ENCODE peak calls at places on chromosomes 2 and 18, in five cellular contexts. Z is HFF-Myc, J is WERI-Rb-1, E is RWPE1, U is heart left ventricle. B is an unnamed sample.
A peak's percentile ranks its signal among the peaks of the same experiment; 100 is the strongest.

GRCh38 chr2:64204006-64204632 is 59.9 kb upstream of the PELI1 start:
- DNase-seq in Z (no peak), J (peak; percentile 59), E (no peak), U (peak; percentile 36), B (peak; percentile 78)

GRCh38 chr18:34339155-34339554 is 114.4 kb upstream of the NOL4 start:
- DNase-seq in Z (no peak), J (no peak), E (no peak), U (no peak), B (no peak)

GRCh38 chr2:109144721-109145120 is 15.7 kb downstream of the SH3RF3 start:
- DNase-seq in Z (no peak), J (no peak), E (no peak), U (no peak), B (no peak)

GRCh38 chr18:63730788-63731187 is 28.0 kb downstream of the SERPINB11 start:
- DNase-seq in Z (no peak), J (no peak), E (peak; percentile 32), U (no peak), B (peak; percentile 53)

GRCh38 chr2:231786917-231787292 is 660 bp downstream of the COPS7B start:
- DNase-seq in Z (no peak), J (no peak), E (no peak), U (no peak), B (no peak)

GRCh38 chr2:64141711-64142405 is 2.4 kb downstream of the PELI1 start:
- DNase-seq in Z (no peak), J (no peak), E (no peak), U (no peak), B (no peak)

GRCh38 chr2:17719562-17720371 is 33.8 kb downstream of the SMC6 start:
- DNase-seq in Z (no peak), J (no peak), E (peak; percentile 22), U (no peak), B (peak; percentile 39)

GRCh38 chr18:35682282-35682867 is 100.8 kb downstream of the GALNT1 start:
- DNase-seq in Z (no peak), J (no peak), E (no peak), U (no peak), B (no peak)

GRCh38 chr18:8984131-8984670 is 118.3 kb upstream of the NDUFV2 start:
- DNase-seq in Z (no peak), J (peak; percentile 20), E (no peak), U (no peak), B (peak; percentile 54)

GRCh38 chr2:12391097-12391496 is 325.6 kb upstream of the TRIB2 start:
- DNase-seq in Z (no peak), J (no peak), E (no peak), U (no peak), B (no peak)

GRCh38 chr18:79480171-79480981 is 84.6 kb downstream of the NFATC1 start:
- DNase-seq in Z (no peak), J (no peak), E (no peak), U (no peak), B (no peak)

GRCh38 chr18:57077786-57078552 is 68.9 kb upstream of the BOD1L2 start:
- DNase-seq in Z (no peak), J (no peak), E (no peak), U (no peak), B (no peak)

GRCh38 chr18:44719519-44720060 is 38.9 kb downstream of the SETBP1 start:
- DNase-seq in Z (no peak), J (no peak), E (no peak), U (no peak), B (no peak)

GRCh38 chr18:44727291-44727690 is 46.6 kb downstream of the SETBP1 start:
- DNase-seq in Z (no peak), J (no peak), E (no peak), U (no peak), B (no peak)

GRCh38 chr18:44723973-44724778 is 43.5 kb downstream of the SETBP1 start:
- DNase-seq in Z (no peak), J (no peak), E (no peak), U (no peak), B (no peak)

GRCh38 chr18:44725300-44726096 is 44.8 kb downstream of the SETBP1 start:
- DNase-seq in Z (no peak), J (no peak), E (peak; percentile 26), U (peak; percentile 38), B (peak; percentile 70)

GRCh38 chr18:44723366-44723765 is 42.7 kb downstream of the SETBP1 start:
- DNase-seq in Z (no peak), J (no peak), E (no peak), U (no peak), B (no peak)
- TF ChIP-seq CTCF in Z (no peak), J (no peak), E (no peak), U (no peak), B (no peak)

DNA sequence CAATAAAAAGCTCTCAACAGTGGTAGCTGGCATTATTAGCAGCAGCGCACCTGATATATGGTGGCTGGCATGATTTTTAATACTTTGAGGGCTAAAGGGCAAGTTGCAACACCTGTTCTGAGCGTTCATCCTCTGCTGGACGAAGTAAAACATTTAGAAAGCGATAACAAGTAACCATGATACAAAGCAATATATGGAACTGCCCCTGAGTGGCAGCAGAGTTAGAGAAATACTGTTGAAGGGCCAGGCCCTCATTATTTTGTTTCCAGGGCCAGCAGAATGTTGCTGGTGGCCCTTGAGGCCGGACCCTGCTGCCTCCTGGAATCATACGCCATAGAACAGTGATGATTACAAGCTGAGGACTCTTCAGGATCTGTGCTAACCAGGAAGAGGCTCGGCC is 47.8 kb downstream of the ARHGEF4 start:
- DNase-seq in Z (no peak), J (no peak), E (no peak), U (no peak), B (no peak)
- TF ChIP-seq CTCF in Z (no peak), J (no peak), E (no peak), U (no peak), B (no peak)

GRCh38 chr2:68281988-68282387 is 29.7 kb upstream of the PPP3R1 start:
- DNase-seq in Z (no peak), J (no peak), E (no peak), U (no peak), B (no peak)

GRCh38 chr2:68282814-68283812 is 30.8 kb upstream of the PPP3R1 start:
- DNase-seq in Z (no peak), J (peak; percentile 43), E (peak; percentile 53), U (no peak), B (peak; percentile 45)

GRCh38 chr2:68287580-68288441 is 31.9 kb downstream of the CNRIP1 start:
- DNase-seq in Z (no peak), J (no peak), E (no peak), U (no peak), B (peak; percentile 18)

GRCh38 chr2:68280846-68281245 is 28.5 kb upstream of the PPP3R1 start:
- DNase-seq in Z (no peak), J (no peak), E (no peak), U (no peak), B (no peak)

GRCh38 chr2:68284896-68285295 is 32.6 kb upstream of the PPP3R1 start:
- DNase-seq in Z (peak; percentile 45), J (no peak), E (peak; percentile 25), U (peak; percentile 29), B (peak; percentile 32)
- TF ChIP-seq CTCF in Z (no peak), J (no peak), E (no peak), U (no peak), B (no peak)

GRCh38 chr2:184599054-184599874 is 935 bp downstream of the ZNF804A start:
- DNase-seq in Z (no peak), J (no peak), E (no peak), U (no peak), B (no peak)
- TF ChIP-seq CTCF in Z (no peak), J (no peak), E (no peak), U (no peak), B (no peak)

GRCh38 chr2:9573840-9574239 is 18.2 kb upstream of the ADAM17 start:
- DNase-seq in Z (no peak), J (no peak), E (no peak), U (no peak), B (no peak)
- TF ChIP-seq CTCF in Z (no peak), J (peak; percentile 38), E (no peak), U (no peak), B (peak; percentile 6)

GRCh38 chr18:23619388-23619873 is 33.1 kb upstream of the NPC1 start:
- DNase-seq in Z (no peak), J (peak; percentile 19), E (no peak), U (peak; percentile 19), B (no peak)
- TF ChIP-seq CTCF in Z (no peak), J (peak; percentile 11), E (no peak), U (no peak), B (peak; percentile 4)

GRCh38 chr2:219247678-219248642 is 2.7 kb downstream of the STK16 start:
- DNase-seq in Z (no peak), J (no peak), E (no peak), U (no peak), B (no peak)
- TF ChIP-seq CTCF in Z (no peak), J (peak; percentile 26), E (no peak), U (no peak), B (no peak)

GRCh38 chr2:31888550-31888949 is 122.3 kb downstream of the MEMO1 start:
- DNase-seq in Z (no peak), J (no peak), E (no peak), U (no peak), B (peak; percentile 7)

GRCh38 chr2:31889044-31889443 is 121.8 kb downstream of the MEMO1 start:
- DNase-seq in Z (no peak), J (no peak), E (no peak), U (no peak), B (no peak)

DNA sequence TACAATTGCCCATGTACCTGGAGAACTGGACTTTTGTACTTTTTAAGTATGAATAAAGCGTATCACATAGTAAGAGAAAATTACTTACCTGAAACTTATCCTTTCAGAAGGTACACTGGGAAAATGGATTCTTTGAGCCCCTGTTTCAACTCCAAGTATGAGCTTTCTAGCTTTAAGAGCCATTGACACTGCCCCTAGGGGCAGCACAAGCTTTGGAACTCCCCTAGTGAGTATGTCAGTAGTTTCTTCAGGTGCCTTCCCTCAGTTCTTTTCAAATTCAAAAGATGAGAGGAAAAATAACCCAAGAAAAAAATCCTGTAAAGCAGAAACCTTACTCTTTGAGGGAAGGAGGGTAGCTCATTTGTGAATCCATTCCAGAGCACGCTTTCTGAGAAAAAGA is 124.1 kb downstream of the MEMO1 start:
- DNase-seq in Z (no peak), J (no peak), E (no peak), U (no peak), B (peak; percentile 25)
- TF ChIP-seq CTCF in Z (peak; percentile 44), J (peak; percentile 58), E (no peak), U (no peak), B (peak; percentile 27)

GRCh38 chr2:120205901-120206581 is 17.2 kb downstream of the TMEM185B start:
- DNase-seq in Z (no peak), J (peak; percentile 59), E (no peak), U (no peak), B (no peak)
- TF ChIP-seq CTCF in Z (peak; percentile 64), J (peak; percentile 95), E (peak; percentile 11), U (peak; percentile 27), B (peak; percentile 34)

GRCh38 chr2:30055548-30055947 is 91.3 kb upstream of the YPEL5 start:
- DNase-seq in Z (no peak), J (no peak), E (no peak), U (no peak), B (no peak)

DNA sequence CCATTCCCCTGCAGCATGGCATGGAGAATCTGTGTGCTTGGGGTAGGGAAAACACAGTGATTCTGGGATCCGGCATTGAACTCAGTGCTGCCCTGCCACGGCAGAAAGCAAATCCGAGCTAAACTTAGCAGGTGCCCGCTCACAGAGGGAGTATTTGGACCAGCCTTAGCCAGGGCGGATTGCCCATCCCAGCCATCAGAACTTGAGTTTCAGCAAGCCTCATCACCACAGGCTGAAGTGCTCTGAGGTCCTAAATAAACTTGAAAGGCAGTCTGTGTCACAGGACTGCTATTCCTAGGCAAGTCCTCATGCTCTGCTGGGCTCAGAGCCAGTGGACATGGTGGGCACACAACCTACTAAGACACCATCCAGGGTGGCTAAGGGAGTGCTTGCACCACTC is 86.2 kb upstream of the YPEL5 start:
- DNase-seq in Z (no peak), J (no peak), E (no peak), U (no peak), B (no peak)
- TF ChIP-seq CTCF in Z (no peak), J (no peak), E (no peak), U (no peak), B (no peak)